ENCODE peak calls at places on chromosomes 12 and 14, in eight cellular contexts. J is body of pancreas; P is RCC 7860; Y is GM23338; W is endothelial cell of umbilical vein; D is stimulated activated CD8-positive, alpha-beta memory T cell treated with anti-CD3 and anti-CD28 coated beads, Interleukin-4, amount 100 ng/mL, for 1 hour; C is AG08395; L is activated CD4-positive, alpha-beta T cell treated with anti-CD3 and anti-CD28 coated beads, Interleukin-2, amount 50 U/mL, for 48 hours. N is an unnamed sample.

GRCh38 chr14:77580477-77580876 is 36.0 kb downstream of the SPTLC2 start:
- DNase-seq in J (no peak), P (no peak), Y (no peak), W (no peak), D (no peak), C (no peak), L (no peak), N (no peak)

GRCh38 chr14:89572566-89573398 is 155.7 kb upstream of the FOXN3 start:
- DNase-seq in J (no peak), P (no peak), Y (no peak), W (no peak), D (no peak), C (no peak), L (no peak), N (no peak)

GRCh38 chr14:72891666-72892102 is 2.2 kb downstream of the DPF3 start:
- DNase-seq in J (no peak), P (no peak), Y (no peak), W (no peak), D (no peak), C (no peak), L (no peak), N (no peak)

GRCh38 chr12:20716037-20716436 is 20.9 kb downstream of the SLCO1C1 start:
- DNase-seq in J (no peak), P (no peak), Y (peak; percentile 80), W (no peak), D (no peak), C (no peak), L (no peak), N (peak; percentile 3)

GRCh38 chr12:25361511-25361910 is 110.8 kb upstream of the KRAS start:
- DNase-seq in J (no peak), P (no peak), Y (no peak), W (no peak), D (no peak), C (no peak), L (no peak), N (no peak)

GRCh38 chr14:59190372-59190771 is 1.9 kb downstream of the DAAM1 start:
- DNase-seq in J (no peak), P (no peak), Y (peak; percentile 75), W (no peak), D (no peak), C (peak; percentile 22), L (no peak), N (no peak)

GRCh38 chr12:115440438-115440837 is 756.5 kb upstream of the TBX3 start:
- DNase-seq in J (no peak), P (peak; percentile 83), Y (no peak), W (no peak), D (no peak), C (peak; percentile 82), L (no peak), N (no peak)

GRCh38 chr12:67482751-67483661 is 165.5 kb upstream of the DYRK2 start:
- DNase-seq in J (peak; percentile 27), P (no peak), Y (no peak), W (no peak), D (peak; percentile 42), C (peak; percentile 52), L (peak; percentile 65), N (no peak)

GRCh38 chr12:116121453-116121871 is 156.0 kb downstream of the MED13L start:
- DNase-seq in J (no peak), P (no peak), Y (no peak), W (peak; percentile 77), D (no peak), C (peak; percentile 12), L (no peak), N (no peak)

GRCh38 chr14:93161411-93161940 is 23.2 kb downstream of the MOAP1 start:
- DNase-seq in J (no peak), P (no peak), Y (no peak), W (no peak), D (no peak), C (no peak), L (no peak), N (no peak)

N was measured in ELF-1.